ENCODE peak calls at places on chromosomes 5 and 9, in six cellular contexts. E, C, J, F, N and D are unnamed samples.

GRCh38 chr5:38922199-38922598 is 76.4 kb downstream of the OSMR start:
- DNase-seq in E (no peak), C (peak), J (peak), F (peak), N (peak), D (peak)

GRCh38 chr5:67350185-67350584 is 153.6 kb upstream of the CD180 start:
- DNase-seq in E (no peak), C (no peak), J (peak), F (no peak), N (no peak), D (no peak)

GRCh38 chr9:72894342-72894741 is 58.5 kb downstream of the ALDH1A1 start:
- DNase-seq in E (no peak), C (no peak), J (no peak), F (no peak), N (no peak), D (no peak)

GRCh38 chr5:93192107-93192506 is 388.9 kb downstream of the NR2F1-AS1 start:
- DNase-seq in E (no peak), C (no peak), J (no peak), F (no peak), N (no peak), D (no peak)

GRCh38 chr9:21096172-21096900 is 18.6 kb upstream of the IFNB1 start:
- DNase-seq in E (no peak), C (no peak), J (no peak), F (no peak), N (no peak), D (no peak)

GRCh38 chr9:34413229-34413852 is 36.6 kb upstream of the MYORG start:
- DNase-seq in E (no peak), C (peak), J (no peak), F (no peak), N (peak), D (peak)

GRCh38 chr5:130198927-130199326 is 294.7 kb downstream of the CHSY3 start:
- DNase-seq in E (no peak), C (no peak), J (no peak), F (no peak), N (peak), D (no peak)

GRCh38 chr9:34577635-34578240 is 11.8 kb downstream of the CNTFR start:
- DNase-seq in E (no peak), C (no peak), J (no peak), F (no peak), N (no peak), D (no peak)

GRCh38 chr5:87944553-87945320 is 323.9 kb downstream of the TMEM161B start:
- DNase-seq in E (peak), C (no peak), J (peak), F (no peak), N (no peak), D (no peak)

GRCh38 chr5:126103872-126104271 is 319.3 kb upstream of the GRAMD2B start:
- DNase-seq in E (no peak), C (no peak), J (no peak), F (no peak), N (no peak), D (no peak)

GRCh38 chr5:153797484-153797883 is 241.2 kb downstream of the FAM114A2 start:
- DNase-seq in E (no peak), C (no peak), J (no peak), F (no peak), N (no peak), D (no peak)

GRCh38 chr9:98158071-98158791 is 34.2 kb downstream of the CORO2A start:
- DNase-seq in E (no peak), C (no peak), J (no peak), F (no peak), N (no peak), D (no peak)

GRCh38 chr9:76213751-76214150 is 180.5 kb downstream of the RFK start:
- DNase-seq in E (no peak), C (no peak), J (no peak), F (no peak), N (no peak), D (no peak)

GRCh38 chr9:70561805-70562395 is 147.4 kb upstream of the KLF9 start:
- DNase-seq in E (no peak), C (no peak), J (no peak), F (no peak), N (no peak), D (no peak)

GRCh38 chr9:92647671-92648446 is 22.1 kb downstream of the IPPK start:
- DNase-seq in E (peak), C (no peak), J (no peak), F (no peak), N (no peak), D (no peak)

GRCh38 chr5:38387161-38387560 is 128.8 kb downstream of the EGFLAM start:
- DNase-seq in E (no peak), C (no peak), J (no peak), F (no peak), N (no peak), D (no peak)

GRCh38 chr5:114223866-114224265 is 138.0 kb upstream of the KCNN2 start:
- DNase-seq in E (no peak), C (no peak), J (no peak), F (no peak), N (no peak), D (no peak)

GRCh38 chr5:170603578-170604565 is 100.1 kb downstream of the KCNIP1 start:
- DNase-seq in E (no peak), C (no peak), J (peak), F (peak), N (peak), D (peak)

GRCh38 chr9:100222674-100223073 is 123.6 kb downstream of the INVS start:
- DNase-seq in E (no peak), C (no peak), J (peak), F (no peak), N (no peak), D (no peak)

GRCh38 chr9:112971415-112971814 is 40.6 kb downstream of the ZNF883 start:
- DNase-seq in E (no peak), C (no peak), J (peak), F (no peak), N (peak), D (no peak)

GRCh38 chr9:6739218-6739617 is 18.6 kb upstream of the KDM4C start:
- DNase-seq in E (no peak), C (no peak), J (no peak), F (no peak), N (no peak), D (no peak)

GRCh38 chr9:91040371-91041215 is 239.0 kb downstream of the SYK start:
- DNase-seq in E (no peak), C (no peak), J (no peak), F (no peak), N (no peak), D (no peak)

GRCh38 chr9:134659688-134660131 is 18.1 kb downstream of the COL5A1 start:
- DNase-seq in E (no peak), C (no peak), J (no peak), F (no peak), N (no peak), D (no peak)

GRCh38 chr9:98550206-98550820 is 158.4 kb downstream of the GABBR2 start:
- DNase-seq in E (peak), C (no peak), J (no peak), F (no peak), N (no peak), D (no peak)

GRCh38 chr5:135578685-135579341 is at the start of gene CXCL14:
- DNase-seq in E (no peak), C (no peak), J (peak), F (no peak), N (peak), D (peak)

GRCh38 chr5:150999704-151000452 is 20.5 kb upstream of the GPX3 start:
- DNase-seq in E (peak), C (peak), J (no peak), F (no peak), N (no peak), D (no peak)

GRCh38 chr9:16030513-16031185 is 477.8 kb downstream of the CCDC171 start:
- DNase-seq in E (no peak), C (no peak), J (no peak), F (no peak), N (no peak), D (no peak)